ENCODE peak calls at places on chromosomes 12 and 14, in seven cellular contexts. P, S, H, Q, N, U and O are unnamed samples. For H3K4me1, the result is how much of the 10 kb centered on the place peaks cover.

GRCh38 chr12:8577879-8578278 is 34.8 kb downstream of the AICDA start:
- DNase-seq in P (no peak), S (no peak), H (no peak), Q (no peak), N (no peak), U (no peak), O (no peak)

GRCh38 chr14:70894868-70895267 is 12.4 kb upstream of the PCNX1 start:
- DNase-seq in P (no peak), S (peak), H (no peak), Q (no peak), N (no peak), U (no peak), O (no peak)

GRCh38 chr12:108514468-108514972 is 557 bp upstream of the FICD start:
- DNase-seq in P (no peak), S (no peak), H (no peak), Q (no peak), N (no peak), U (no peak), O (no peak)

GRCh38 chr12:103279444-103279843 is 216.3 kb downstream of the C12orf42 start:
- DNase-seq in P (no peak), S (peak), H (no peak), Q (no peak), N (no peak), U (no peak), O (no peak)

GRCh38 chr12:132754555-132754954 is 7.1 kb downstream of the ANKLE2 start:
- DNase-seq in P (no peak), S (no peak), H (no peak), Q (peak), N (no peak), U (no peak), O (no peak)

GRCh38 chr12:67355428-67356385 is 86.5 kb downstream of the CAND1 start:
- DNase-seq in P (no peak), S (peak), H (peak), Q (peak), N (no peak), U (peak), O (no peak)

GRCh38 chr12:12181516-12181915 is 85.3 kb downstream of the LRP6 start:
- DNase-seq in P (no peak), S (peak), H (no peak), Q (no peak), N (no peak), U (peak), O (peak)

GRCh38 chr14:31286456-31287293 is 79.1 kb upstream of the HECTD1 start:
- DNase-seq in P (no peak), S (no peak), H (no peak), Q (peak), N (no peak), U (peak), O (no peak)

GRCh38 chr14:64612021-64612380 is 62.2 kb downstream of the PPP1R36 start:
- DNase-seq in P (no peak), S (no peak), H (no peak), Q (peak), N (no peak), U (no peak), O (peak)

GRCh38 chr12:99130808-99131538 is 485.9 kb downstream of the APAF1 start:
- DNase-seq in P (no peak), S (no peak), H (no peak), Q (no peak), N (no peak), U (peak), O (no peak)

GRCh38 chr14:38129705-38130104 is 78.0 kb upstream of the SSTR1 start:
- DNase-seq in P (no peak), S (no peak), H (no peak), Q (no peak), N (no peak), U (no peak), O (no peak)

GRCh38 chr14:41925409-41925808 is 318.7 kb downstream of the LRFN5 start:
- DNase-seq in P (no peak), S (no peak), H (peak), Q (peak), N (no peak), U (peak), O (no peak)
- TF ChIP-seq CTCF in P (no peak), S (no peak), H (no peak), Q (peak), N (no peak), U (peak), O (peak)

GRCh38 chr14:74836251-74836957 is 39.5 kb downstream of the PROX2 start:
- DNase-seq in P (no peak), S (no peak), H (no peak), Q (no peak), N (no peak), U (no peak), O (no peak)
- H3K4me1 ChIP-seq in P (under half), S (under half), H (under half), Q (under half), N (half or more), U (under half), O (under half)

DNA sequence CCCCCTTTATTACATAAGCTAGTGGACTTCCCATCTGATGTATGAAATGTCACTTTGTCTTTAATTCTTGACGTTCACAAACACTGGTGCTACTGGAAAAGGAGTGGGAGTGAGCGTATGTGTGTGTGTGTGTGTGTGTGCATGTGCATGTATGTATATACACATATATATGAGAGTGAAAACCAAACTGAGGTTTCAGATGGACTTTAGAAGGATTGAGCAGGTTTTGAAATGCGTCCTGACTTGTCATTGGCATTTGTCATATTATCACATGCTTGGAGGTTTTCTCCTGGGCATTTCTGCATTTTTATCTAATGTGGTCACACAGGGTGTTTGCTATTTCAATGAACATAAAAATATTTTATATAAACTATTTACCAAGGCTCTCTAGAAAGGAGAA is 1085.9 kb downstream of the BCL11B start:
- DNase-seq in P (no peak), S (peak), H (no peak), Q (no peak), N (no peak), U (no peak), O (peak)
- H3K27ac ChIP-seq in P (no peak), S (peak), H (no peak), Q (no peak), N (no peak), U (no peak), O (peak)

GRCh38 chr14:67674480-67675218 is at the start of gene VTI1B:
- DNase-seq in P (peak), S (peak), H (peak), Q (peak), N (peak), U (peak), O (no peak)
- TF ChIP-seq CTCF in P (peak), S (no peak), H (no peak), Q (peak), N (no peak), U (peak), O (peak)

GRCh38 chr12:116164263-116164817 is 113.2 kb downstream of the MED13L start:
- DNase-seq in P (no peak), S (no peak), H (no peak), Q (no peak), N (no peak), U (no peak), O (no peak)

GRCh38 chr12:116162071-116162470 is 115.4 kb downstream of the MED13L start:
- DNase-seq in P (no peak), S (no peak), H (no peak), Q (no peak), N (no peak), U (no peak), O (no peak)

GRCh38 chr12:116166306-116166705 is 111.2 kb downstream of the MED13L start:
- DNase-seq in P (no peak), S (no peak), H (no peak), Q (no peak), N (no peak), U (no peak), O (no peak)

GRCh38 chr12:116161588-116161987 is 115.9 kb downstream of the MED13L start:
- DNase-seq in P (no peak), S (no peak), H (no peak), Q (peak), N (no peak), U (no peak), O (no peak)

GRCh38 chr12:116164976-116165425 is 112.5 kb downstream of the MED13L start:
- DNase-seq in P (no peak), S (peak), H (no peak), Q (peak), N (no peak), U (no peak), O (peak)
- H3K4me1 ChIP-seq in P (half or more), S (under half), H (half or more), Q (half or more), N (under half), U (under half), O (under half)

GRCh38 chr12:123151679-123152454 is 977 bp upstream of the PITPNM2 start:
- DNase-seq in P (no peak), S (no peak), H (no peak), Q (peak), N (no peak), U (no peak), O (no peak)
- H3K27ac ChIP-seq in P (peak), S (peak), H (no peak), Q (peak), N (peak), U (peak), O (no peak)

GRCh38 chr12:2049604-2050540 is 2.9 kb upstream of the CACNA1C start:
- DNase-seq in P (no peak), S (no peak), H (no peak), Q (no peak), N (no peak), U (no peak), O (no peak)

GRCh38 chr12:2054091-2055018 is 1.6 kb downstream of the CACNA1C start:
- DNase-seq in P (no peak), S (no peak), H (no peak), Q (no peak), N (no peak), U (no peak), O (no peak)

GRCh38 chr12:2051700-2052625 is 824 bp upstream of the CACNA1C start:
- DNase-seq in P (no peak), S (no peak), H (no peak), Q (no peak), N (no peak), U (peak), O (no peak)

GRCh38 chr12:2053675-2054070 is 886 bp downstream of the CACNA1C start:
- DNase-seq in P (peak), S (no peak), H (no peak), Q (no peak), N (no peak), U (no peak), O (no peak)

DNA sequence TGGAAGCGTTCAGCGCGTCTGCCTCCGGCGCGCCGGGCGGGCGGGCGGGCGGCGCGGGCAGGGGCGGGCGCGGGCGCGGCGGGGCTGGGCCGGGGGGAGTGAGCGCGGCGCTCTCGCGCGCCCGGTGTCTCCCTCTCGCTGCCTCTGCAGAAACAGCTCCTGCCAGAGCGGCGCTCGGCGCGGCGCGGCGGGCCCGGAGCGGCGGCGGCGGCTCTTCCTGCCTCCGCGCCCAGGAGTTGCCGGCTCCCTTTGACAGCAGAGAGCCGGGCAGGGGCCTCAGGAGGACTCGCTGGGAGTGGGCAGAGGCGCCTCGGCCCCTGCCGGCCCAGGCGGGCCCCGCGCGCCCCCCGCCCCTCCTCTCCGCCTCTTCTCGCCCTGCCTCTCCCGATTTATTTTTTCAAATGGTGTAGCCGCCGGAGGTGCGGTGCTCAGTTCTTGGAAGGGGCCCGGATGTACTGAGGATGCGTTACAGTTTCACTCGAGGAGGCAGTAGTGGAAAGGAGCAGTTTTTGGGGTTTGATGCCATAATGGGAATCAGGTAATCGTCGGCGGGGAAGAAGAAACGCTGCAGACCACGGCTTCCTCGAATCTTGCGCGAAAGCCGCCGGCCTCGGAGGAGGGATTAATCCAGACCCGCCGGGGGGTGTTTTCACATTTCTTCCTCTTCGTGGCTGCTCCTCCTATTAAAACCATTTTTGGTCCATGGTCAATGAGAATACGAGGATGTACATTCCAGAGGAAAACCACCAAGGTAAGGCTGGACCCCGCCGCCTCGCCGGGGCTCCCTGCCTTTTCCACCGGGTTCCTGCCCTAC is at the start of gene CACNA1C:
- DNase-seq in P (peak), S (peak), H (no peak), Q (peak), N (no peak), U (peak), O (no peak)
- TF ChIP-seq CTCF in P (peak), S (no peak), H (no peak), Q (no peak), N (no peak), U (no peak), O (peak)

GRCh38 chr12:96213869-96214268 is 19.7 kb downstream of the ELK3 start:
- DNase-seq in P (no peak), S (peak), H (no peak), Q (no peak), N (no peak), U (no peak), O (no peak)
- H3K4me1 ChIP-seq in P (half or more), S (half or more), H (under half), Q (under half), N (half or more), U (under half), O (under half)

GRCh38 chr12:68534108-68534507 is 76.6 kb upstream of the RAP1B start:
- DNase-seq in P (no peak), S (no peak), H (no peak), Q (no peak), N (no peak), U (no peak), O (no peak)

GRCh38 chr12:68530299-68530698 is 80.4 kb upstream of the RAP1B start:
- DNase-seq in P (no peak), S (no peak), H (no peak), Q (no peak), N (no peak), U (no peak), O (no peak)

GRCh38 chr12:68532204-68532886 is 78.4 kb upstream of the RAP1B start:
- DNase-seq in P (no peak), S (no peak), H (no peak), Q (no peak), N (no peak), U (no peak), O (no peak)

GRCh38 chr12:68530965-68531364 is 79.7 kb upstream of the RAP1B start:
- DNase-seq in P (no peak), S (no peak), H (no peak), Q (peak), N (no peak), U (peak), O (no peak)

GRCh38 chr12:68532887-68533248 is 77.8 kb upstream of the RAP1B start:
- DNase-seq in P (no peak), S (no peak), H (no peak), Q (no peak), N (no peak), U (no peak), O (no peak)
- H3K27ac ChIP-seq in P (peak), S (no peak), H (no peak), Q (no peak), N (no peak), U (no peak), O (no peak)